ENCODE peak calls at places on chromosome 22, in four cellular contexts. Q, H, A and M are unnamed samples.

GRCh38 chr22:37641251-37641949 is 1.9 kb downstream of the SH3BP1 start:
- DNase-seq in Q (no peak), H (no peak), A (no peak), M (no peak)

GRCh38 chr22:19884161-19884953 is 29.7 kb upstream of the GNB1L start:
- DNase-seq in Q (no peak), H (no peak), A (no peak), M (no peak)

GRCh38 chr22:25141994-25142620 is 57.6 kb upstream of the CRYBB3 start:
- DNase-seq in Q (no peak), H (no peak), A (peak; percentile 78), M (no peak)

GRCh38 chr22:27784099-27784446 is 17.5 kb downstream of the MN1 start:
- DNase-seq in Q (no peak), H (no peak), A (no peak), M (no peak)

GRCh38 chr22:46846154-46846831 is 83.8 kb downstream of the TBC1D22A start:
- DNase-seq in Q (peak; percentile 63), H (no peak), A (no peak), M (no peak)

GRCh38 chr22:28822930-28823481 is 22.6 kb upstream of the XBP1 start:
- DNase-seq in Q (no peak), H (no peak), A (no peak), M (no peak)

GRCh38 chr22:17336061-17336460 is 33.2 kb upstream of the CECR2 start:
- DNase-seq in Q (no peak), H (no peak), A (no peak), M (no peak)

GRCh38 chr22:18023509-18024275 is 669 bp downstream of the MICAL3 start:
- DNase-seq in Q (peak; percentile 91), H (no peak), A (peak; percentile 80), M (no peak)

GRCh38 chr22:29310863-29311339 is 4.5 kb downstream of the GAS2L1 start:
- DNase-seq in Q (peak; percentile 98), H (peak; percentile 86), A (peak; percentile 82), M (peak; percentile 99)

GRCh38 chr22:20636075-20636812 is 128.8 kb downstream of the MED15 start:
- DNase-seq in Q (no peak), H (no peak), A (no peak), M (no peak)

GRCh38 chr22:35480627-35481565 is 59.7 kb upstream of the RASD2 start:
- DNase-seq in Q (no peak), H (no peak), A (no peak), M (no peak)

GRCh38 chr22:29691636-29692326 is 28.0 kb upstream of the CABP7 start:
- DNase-seq in Q (no peak), H (no peak), A (peak; percentile 71), M (no peak)

GRCh38 chr22:28702891-28703290 is 23.3 kb upstream of the TTC28 start:
- DNase-seq in Q (no peak), H (no peak), A (no peak), M (no peak)

GRCh38 chr22:30753701-30754100 is 59.0 kb downstream of the OSBP2 start:
- DNase-seq in Q (no peak), H (no peak), A (no peak), M (no peak)

GRCh38 chr22:38863531-38864131 is 8.4 kb downstream of the CBX6 start:
- DNase-seq in Q (no peak), H (no peak), A (no peak), M (no peak)

GRCh38 chr22:19565921-19566598 is 41.9 kb upstream of the CLDN5 start:
- DNase-seq in Q (peak; percentile 57), H (no peak), A (no peak), M (no peak)

GRCh38 chr22:44026630-44027511 is 2.8 kb downstream of the PARVB start:
- DNase-seq in Q (peak; percentile 90), H (peak; percentile 94), A (no peak), M (peak; percentile 96)

GRCh38 chr22:30829901-30830550 is 135.4 kb downstream of the OSBP2 start:
- DNase-seq in Q (peak; percentile 67), H (no peak), A (no peak), M (no peak)

GRCh38 chr22:49322231-49322630 is 505.4 kb downstream of the BRD1 start:
- DNase-seq in Q (no peak), H (no peak), A (no peak), M (peak; percentile 72)

DNA sequence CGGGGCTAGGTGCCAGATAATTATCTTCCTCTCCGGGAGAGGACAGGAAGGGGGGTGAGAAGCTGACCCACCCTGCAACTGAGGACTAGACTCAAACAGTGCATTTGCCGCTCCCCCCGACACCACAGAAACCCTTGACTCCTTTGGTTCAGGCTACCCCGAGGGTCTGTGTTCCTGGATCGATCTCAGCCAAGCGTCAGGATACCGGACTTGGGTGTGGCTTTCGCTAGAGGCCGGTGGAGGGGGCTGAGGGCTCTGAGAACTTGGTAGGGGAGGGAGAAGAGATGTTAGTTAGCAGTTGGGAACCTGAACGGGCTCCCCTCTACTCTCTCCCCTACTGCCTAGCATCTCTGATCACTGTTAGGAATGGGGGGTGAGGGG is 840 bp downstream of the SEZ6L start:
- DNase-seq in Q (peak; percentile 52), H (no peak), A (peak; percentile 27), M (no peak)
- H3K27me3 ChIP-seq in Q (peaks cover 86% of the 10 kb centered on the region), H (peaks cover 14% of the 10 kb centered on the region), A (peaks cover 65% of the 10 kb centered on the region), M (peaks cover 23% of the 10 kb centered on the region)

DNA sequence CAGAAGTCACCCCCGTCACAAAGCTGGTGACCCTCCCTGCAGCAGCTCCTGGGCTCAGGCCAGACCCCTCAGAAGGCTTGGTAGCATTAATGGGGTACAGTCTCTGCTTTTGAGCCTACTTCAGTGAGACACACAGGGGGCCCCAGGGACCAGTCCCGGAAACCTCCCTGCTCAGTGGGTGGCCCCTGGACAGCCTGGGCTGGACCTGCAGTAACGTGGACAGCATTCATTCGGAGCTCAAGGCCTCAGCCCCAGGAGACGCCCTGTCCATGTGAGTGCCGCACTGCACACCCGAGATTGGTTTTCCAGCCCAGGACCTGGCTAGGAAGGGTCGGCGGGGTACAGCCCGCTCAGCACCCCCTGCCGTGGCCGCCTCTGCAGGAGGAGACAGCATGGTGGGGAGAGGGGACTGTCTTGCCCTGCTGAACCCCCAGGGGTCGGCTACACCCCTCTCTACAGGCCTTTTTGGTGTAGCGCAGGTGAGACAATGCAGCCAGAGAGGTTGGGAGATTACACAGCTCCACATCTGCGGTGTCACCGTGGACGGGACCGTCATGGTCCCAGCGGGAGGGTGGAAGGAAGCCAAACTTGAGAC is 83.4 kb downstream of the FBLN1 start:
- DNase-seq in Q (no peak), H (no peak), A (no peak), M (no peak)
- H3K4me3 ChIP-seq in Q (no peak overlapping the region), H (no peak overlapping the region), A (no peak overlapping the region), M (no peak overlapping the region)

GRCh38 chr22:41541484-41541883 is 2.8 kb downstream of the POLR3H start:
- DNase-seq in Q (no peak), H (no peak), A (no peak), M (no peak)

GRCh38 chr22:41544671-41545476 is 604 bp upstream of the POLR3H start:
- DNase-seq in Q (no peak), H (no peak), A (no peak), M (no peak)

GRCh38 chr22:41540365-41540764 is 3.9 kb downstream of the POLR3H start:
- DNase-seq in Q (no peak), H (no peak), A (no peak), M (no peak)

GRCh38 chr22:41542224-41542623 is 2.0 kb downstream of the POLR3H start:
- DNase-seq in Q (no peak), H (no peak), A (no peak), M (no peak)

GRCh38 chr22:41543854-41544670 is at the start of gene POLR3H:
- DNase-seq in Q (peak; percentile 99), H (peak; percentile 92), A (peak; percentile 99), M (peak; percentile 99)
- TF ChIP-seq POLR2AphosphoS5 in Q (no peak), H (peak; percentile 83), A (peak; percentile 73), M (peak; percentile 84)

GRCh38 chr22:36628561-36629060 is 74.9 kb downstream of the CACNG2 start:
- DNase-seq in Q (no peak), H (no peak), A (no peak), M (no peak)
- H3K27me3 ChIP-seq in Q (peaks cover 61% of the 10 kb centered on the region), H (peaks cover 7% of the 10 kb centered on the region), A (no peaks in the 10 kb centered on the region), M (peaks cover 7% of the 10 kb centered on the region)

GRCh38 chr22:21741790-21742189 is 6.2 kb upstream of the YPEL1 start:
- DNase-seq in Q (no peak), H (no peak), A (no peak), M (no peak)

GRCh38 chr22:21741059-21741458 is 5.5 kb upstream of the YPEL1 start:
- DNase-seq in Q (no peak), H (no peak), A (no peak), M (no peak)

DNA sequence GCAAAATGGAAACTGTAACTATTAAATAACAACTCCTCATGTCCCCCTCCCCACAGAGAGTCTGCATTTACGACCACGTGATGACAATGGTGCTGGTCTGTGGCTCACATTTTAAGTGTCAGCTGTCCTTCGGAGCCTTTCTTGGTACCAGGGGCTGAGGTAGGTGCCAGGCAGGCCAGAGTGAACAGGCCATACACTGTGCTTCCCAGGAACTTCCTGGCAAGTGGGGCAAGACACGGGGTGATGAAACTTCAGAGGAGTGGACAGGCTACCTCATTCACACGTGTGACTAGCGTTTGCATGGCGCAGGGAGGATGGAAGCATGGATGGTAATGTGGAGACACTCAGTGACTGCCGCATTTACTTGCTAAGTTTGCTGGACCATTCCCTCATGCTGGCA is 10.4 kb upstream of the YPEL1 start:
- DNase-seq in Q (no peak), H (no peak), A (no peak), M (no peak)
- H3K4me3 ChIP-seq in Q (no peak overlapping the region), H (no peak overlapping the region), A (no peak overlapping the region), M (no peak overlapping the region)